ENCODE peak calls at places on chromosomes 3 and 15, in four cellular contexts. One of them, this sample, is unnamed.

GRCh38 chr15:64343841-64344240 is 12.1 kb downstream of the CSNK1G1 start:
- DNase-seq in astrocyte of the spinal cord: peak; percentile 22
- DNase-seq in fibroblast of lung: peak; percentile 41
- DNase-seq in ELR: peak; percentile 54
- DNase-seq in this sample: no peak

GRCh38 chr3:11195721-11196332 is 41.5 kb downstream of the HRH1 start:
- DNase-seq in fibroblast of lung: peak; percentile 79
- DNase-seq in astrocyte of the spinal cord: peak; percentile 79
- DNase-seq in ELR: peak; percentile 77
- DNase-seq in this sample: peak; percentile 42

GRCh38 chr15:70271422-70272088 is 173.8 kb upstream of the TLE3 start:
- DNase-seq in astrocyte of the spinal cord: peak; percentile 97
- DNase-seq in ELR: peak; percentile 94
- DNase-seq in fibroblast of lung: peak; percentile 98
- DNase-seq in this sample: peak; percentile 90

GRCh38 chr3:111667621-111668239 is 72.6 kb upstream of the ZBED2 start:
- DNase-seq in astrocyte of the spinal cord: peak; percentile 22
- DNase-seq in fibroblast of lung: peak; percentile 34
- DNase-seq in ELR: peak; percentile 74
- DNase-seq in this sample: peak; percentile 47

GRCh38 chr3:10973196-10973595 is 19.4 kb upstream of the SLC6A1 start:
- DNase-seq in ELR: no peak
- DNase-seq in fibroblast of lung: no peak
- DNase-seq in astrocyte of the spinal cord: no peak
- DNase-seq in this sample: no peak

GRCh38 chr3:70281663-70282062 is 30.8 kb downstream of the MDFIC2 start:
- DNase-seq in fibroblast of lung: peak; percentile 72
- DNase-seq in astrocyte of the spinal cord: peak; percentile 54
- DNase-seq in ELR: peak; percentile 68
- DNase-seq in this sample: peak; percentile 22

GRCh38 chr3:10248984-10249748 is 907 bp downstream of the TATDN2 start:
- DNase-seq in astrocyte of the spinal cord: no peak
- DNase-seq in fibroblast of lung: peak; percentile 16
- DNase-seq in ELR: peak; percentile 62
- DNase-seq in this sample: no peak

GRCh38 chr3:49469037-49469875 is 811 bp upstream of the DAG1 start:
- DNase-seq in ELR: peak; percentile 83
- DNase-seq in astrocyte of the spinal cord: peak; percentile 50
- DNase-seq in fibroblast of lung: peak; percentile 81
- DNase-seq in this sample: peak; percentile 43

GRCh38 chr3:66393486-66394260 is 107.1 kb downstream of the LRIG1 start:
- DNase-seq in astrocyte of the spinal cord: peak; percentile 90
- DNase-seq in fibroblast of lung: peak; percentile 77
- DNase-seq in ELR: no peak
- DNase-seq in this sample: no peak

GRCh38 chr15:60583946-60584345 is 105.0 kb upstream of the ICE2 start:
- DNase-seq in fibroblast of lung: no peak
- DNase-seq in ELR: no peak
- DNase-seq in astrocyte of the spinal cord: no peak
- DNase-seq in this sample: no peak

GRCh38 chr3:25831578-25831977 is 41.7 kb downstream of the OXSM start:
- DNase-seq in fibroblast of lung: peak; percentile 36
- DNase-seq in astrocyte of the spinal cord: peak; percentile 48
- DNase-seq in ELR: peak; percentile 43
- DNase-seq in this sample: peak; percentile 12

GRCh38 chr3:144031938-144032337 is 60.3 kb downstream of the DIPK2A start:
- DNase-seq in fibroblast of lung: peak; percentile 28
- DNase-seq in astrocyte of the spinal cord: peak; percentile 56
- DNase-seq in ELR: no peak
- DNase-seq in this sample: peak; percentile 49

GRCh38 chr15:101727186-101727585 is 2.9 kb upstream of the TARS3 start:
- DNase-seq in fibroblast of lung: no peak
- DNase-seq in ELR: no peak
- DNase-seq in astrocyte of the spinal cord: no peak
- DNase-seq in this sample: no peak

GRCh38 chr3:132789959-132790358 is 67.8 kb upstream of the NPHP3 start:
- DNase-seq in ELR: no peak
- DNase-seq in astrocyte of the spinal cord: no peak
- DNase-seq in fibroblast of lung: no peak
- DNase-seq in this sample: no peak

GRCh38 chr3:65398953-65399352 is 639.8 kb downstream of the MAGI1 start:
- DNase-seq in fibroblast of lung: peak; percentile 66
- DNase-seq in astrocyte of the spinal cord: peak; percentile 12
- DNase-seq in ELR: peak; percentile 59
- DNase-seq in this sample: peak; percentile 6

GRCh38 chr15:64558460-64559179 is 98.2 kb downstream of the ZNF609 start:
- DNase-seq in fibroblast of lung: peak; percentile 50
- DNase-seq in ELR: no peak
- DNase-seq in astrocyte of the spinal cord: no peak
- DNase-seq in this sample: no peak

GRCh38 chr3:16140116-16140893 is 34.2 kb upstream of the GALNT15 start:
- DNase-seq in fibroblast of lung: peak; percentile 97
- DNase-seq in astrocyte of the spinal cord: peak; percentile 93
- DNase-seq in ELR: peak; percentile 62
- DNase-seq in this sample: peak; percentile 75

GRCh38 chr15:52139599-52140462 is 27.3 kb upstream of the BCL2L10 start:
- DNase-seq in ELR: peak; percentile 74
- DNase-seq in fibroblast of lung: peak; percentile 55
- DNase-seq in astrocyte of the spinal cord: peak; percentile 73
- DNase-seq in this sample: peak; percentile 70

GRCh38 chr3:141412087-141412935 is 44.0 kb downstream of the ZBTB38 start:
- DNase-seq in astrocyte of the spinal cord: peak; percentile 84
- DNase-seq in fibroblast of lung: peak; percentile 84
- DNase-seq in ELR: peak; percentile 98
- DNase-seq in this sample: peak; percentile 74

GRCh38 chr15:74845208-74845568 is 2.2 kb upstream of the ULK3 start:
- DNase-seq in astrocyte of the spinal cord: no peak
- DNase-seq in fibroblast of lung: no peak
- DNase-seq in ELR: no peak
- DNase-seq in this sample: no peak

GRCh38 chr15:75153565-75154248 is 48.0 kb upstream of the C15orf39 start:
- DNase-seq in fibroblast of lung: no peak
- DNase-seq in astrocyte of the spinal cord: no peak
- DNase-seq in ELR: no peak
- DNase-seq in this sample: no peak

GRCh38 chr15:96126859-96127258 is 203.6 kb upstream of the NR2F2 start:
- DNase-seq in ELR: no peak
- DNase-seq in astrocyte of the spinal cord: no peak
- DNase-seq in fibroblast of lung: no peak
- DNase-seq in this sample: no peak

GRCh38 chr3:10554746-10555145 is 49.4 kb upstream of the ATP2B2 start:
- DNase-seq in ELR: no peak
- DNase-seq in astrocyte of the spinal cord: no peak
- DNase-seq in fibroblast of lung: no peak
- DNase-seq in this sample: no peak

GRCh38 chr3:131444180-131444579 is 58.6 kb downstream of the MRPL3 start:
- DNase-seq in astrocyte of the spinal cord: no peak
- DNase-seq in ELR: no peak
- DNase-seq in fibroblast of lung: no peak
- DNase-seq in this sample: no peak

GRCh38 chr3:151837057-151837456 is 23.1 kb downstream of the AADAC start:
- DNase-seq in ELR: peak; percentile 88
- DNase-seq in astrocyte of the spinal cord: peak; percentile 77
- DNase-seq in fibroblast of lung: peak; percentile 85
- DNase-seq in this sample: peak; percentile 94

GRCh38 chr3:71416868-71417267 is 166.7 kb downstream of the FOXP1 start:
- DNase-seq in fibroblast of lung: peak; percentile 19
- DNase-seq in ELR: no peak
- DNase-seq in astrocyte of the spinal cord: no peak
- DNase-seq in this sample: peak; percentile 8

GRCh38 chr3:186746008-186746407 is 28.8 kb downstream of the KNG1 start:
- DNase-seq in ELR: peak; percentile 84
- DNase-seq in astrocyte of the spinal cord: peak; percentile 22
- DNase-seq in fibroblast of lung: peak; percentile 75
- DNase-seq in this sample: peak; percentile 75

GRCh38 chr15:62262305-62262941 is 97.3 kb upstream of the C2CD4B start:
- DNase-seq in astrocyte of the spinal cord: no peak
- DNase-seq in ELR: no peak
- DNase-seq in fibroblast of lung: no peak
- DNase-seq in this sample: no peak

GRCh38 chr3:154427685-154428291 is 2.2 kb downstream of the GPR149 start:
- DNase-seq in astrocyte of the spinal cord: no peak
- DNase-seq in ELR: no peak
- DNase-seq in fibroblast of lung: no peak
- DNase-seq in this sample: no peak